ENCODE peak calls at places on chromosomes 12 and 14, in nine cellular contexts. I, T, F, D, W, X, C, J and V are unnamed samples.

GRCh38 chr14:30257946-30258661 is 300.9 kb upstream of the G2E3 start:
- DNase-seq in I (no peak), T (no peak), F (no peak), D (no peak), W (no peak), X (no peak), C (no peak), J (no peak), V (no peak)

GRCh38 chr14:33432407-33433023 is 493.8 kb downstream of the NPAS3 start:
- DNase-seq in I (no peak), T (peak), F (peak), D (no peak), W (no peak), X (peak), C (no peak), J (peak), V (peak)

GRCh38 chr14:66514206-66514605 is 6.3 kb downstream of the GPHN start:
- DNase-seq in I (no peak), T (peak), F (no peak), D (no peak), W (no peak), X (peak), C (no peak), J (no peak), V (peak)

GRCh38 chr12:128944956-128945355 is 91.7 kb downstream of the GLT1D1 start:
- DNase-seq in I (no peak), T (no peak), F (no peak), D (no peak), W (no peak), X (no peak), C (no peak), J (no peak), V (no peak)

GRCh38 chr12:104502662-104503061 is 45.9 kb downstream of the CHST11 start:
- DNase-seq in I (no peak), T (no peak), F (no peak), D (no peak), W (no peak), X (no peak), C (no peak), J (no peak), V (no peak)

GRCh38 chr12:118850244-118850825 is 131.0 kb upstream of the SRRM4 start:
- DNase-seq in I (no peak), T (peak), F (peak), D (peak), W (no peak), X (no peak), C (no peak), J (peak), V (no peak)

GRCh38 chr12:114669501-114670256 is 14.3 kb downstream of the TBX3 start:
- DNase-seq in I (peak), T (no peak), F (no peak), D (no peak), W (no peak), X (peak), C (no peak), J (peak), V (no peak)

GRCh38 chr14:64714432-64715025 is 10.3 kb downstream of the PLEKHG3 start:
- DNase-seq in I (no peak), T (no peak), F (no peak), D (no peak), W (no peak), X (no peak), C (no peak), J (no peak), V (no peak)

GRCh38 chr14:35378638-35379568 is 25.6 kb downstream of the NFKBIA start:
- DNase-seq in I (no peak), T (no peak), F (no peak), D (no peak), W (no peak), X (no peak), C (no peak), J (no peak), V (no peak)

GRCh38 chr12:116843085-116843484 is 38.2 kb downstream of the HRK start:
- DNase-seq in I (no peak), T (no peak), F (no peak), D (no peak), W (no peak), X (no peak), C (no peak), J (no peak), V (no peak)

GRCh38 chr12:47939009-47939601 is 24.3 kb upstream of the TMEM106C start:
- DNase-seq in I (no peak), T (no peak), F (no peak), D (no peak), W (no peak), X (no peak), C (no peak), J (no peak), V (no peak)

GRCh38 chr14:100850841-100851585 is 25.1 kb downstream of the MEG3 start:
- DNase-seq in I (no peak), T (peak), F (peak), D (peak), W (peak), X (peak), C (peak), J (peak), V (peak)

GRCh38 chr14:44914849-44915248 is 46.9 kb downstream of the KLHL28 start:
- DNase-seq in I (no peak), T (no peak), F (no peak), D (no peak), W (no peak), X (no peak), C (no peak), J (no peak), V (peak)

GRCh38 chr12:98736352-98737326 is 91.5 kb downstream of the APAF1 start:
- DNase-seq in I (no peak), T (no peak), F (no peak), D (no peak), W (peak), X (no peak), C (no peak), J (peak), V (no peak)

GRCh38 chr12:79174656-79175055 is 310.1 kb downstream of the SYT1 start:
- DNase-seq in I (no peak), T (peak), F (no peak), D (no peak), W (no peak), X (peak), C (no peak), J (no peak), V (peak)

GRCh38 chr12:43540474-43540873 is 11.5 kb downstream of the ADAMTS20 start:
- DNase-seq in I (no peak), T (no peak), F (no peak), D (no peak), W (no peak), X (no peak), C (no peak), J (no peak), V (no peak)

GRCh38 chr14:25006961-25007795 is 42.8 kb downstream of the STXBP6 start:
- DNase-seq in I (no peak), T (no peak), F (no peak), D (no peak), W (peak), X (peak), C (no peak), J (no peak), V (peak)

GRCh38 chr14:50023671-50024490 is 92.5 kb downstream of the VCPKMT start:
- DNase-seq in I (no peak), T (no peak), F (no peak), D (no peak), W (no peak), X (peak), C (peak), J (no peak), V (peak)

GRCh38 chr12:89051065-89051677 is 301.1 kb downstream of the DUSP6 start:
- DNase-seq in I (no peak), T (peak), F (peak), D (no peak), W (peak), X (peak), C (peak), J (peak), V (peak)

GRCh38 chr12:79098530-79098929 is 234.0 kb downstream of the SYT1 start:
- DNase-seq in I (no peak), T (no peak), F (no peak), D (no peak), W (no peak), X (no peak), C (no peak), J (peak), V (no peak)

GRCh38 chr12:64522316-64522715 is 70.4 kb downstream of the TBK1 start:
- DNase-seq in I (no peak), T (peak), F (no peak), D (no peak), W (no peak), X (peak), C (no peak), J (no peak), V (peak)

GRCh38 chr12:55172686-55173085 is 46.5 kb downstream of the OR9K2 start:
- DNase-seq in I (no peak), T (no peak), F (no peak), D (no peak), W (no peak), X (peak), C (no peak), J (no peak), V (no peak)

GRCh38 chr14:25250516-25250915 is 200.6 kb upstream of the STXBP6 start:
- DNase-seq in I (no peak), T (no peak), F (no peak), D (no peak), W (no peak), X (no peak), C (no peak), J (no peak), V (no peak)

GRCh38 chr12:30905483-30906009 is 21.0 kb upstream of the TSPAN11 start:
- DNase-seq in I (no peak), T (no peak), F (no peak), D (no peak), W (no peak), X (no peak), C (no peak), J (no peak), V (no peak)

GRCh38 chr12:72134934-72135333 is 137.2 kb upstream of the TRHDE start:
- DNase-seq in I (no peak), T (no peak), F (no peak), D (no peak), W (no peak), X (peak), C (no peak), J (no peak), V (no peak)

GRCh38 chr12:49279706-49280159 is 14.9 kb downstream of the TUBA1C start:
- DNase-seq in I (no peak), T (peak), F (no peak), D (peak), W (no peak), X (no peak), C (no peak), J (peak), V (no peak)

GRCh38 chr12:112446008-112446725 is 27.4 kb downstream of the PTPN11 start:
- DNase-seq in I (no peak), T (no peak), F (no peak), D (no peak), W (no peak), X (no peak), C (no peak), J (no peak), V (no peak)

GRCh38 chr14:26867171-26867757 is 269.4 kb upstream of the NOVA1 start:
- DNase-seq in I (no peak), T (no peak), F (no peak), D (no peak), W (peak), X (no peak), C (peak), J (no peak), V (peak)

GRCh38 chr14:80764921-80765507 is 176.5 kb downstream of the CEP128 start:
- DNase-seq in I (no peak), T (no peak), F (no peak), D (no peak), W (no peak), X (no peak), C (no peak), J (no peak), V (no peak)

GRCh38 chr14:68784995-68785816 is 7.7 kb downstream of the ZFP36L1 start:
- DNase-seq in I (peak), T (no peak), F (no peak), D (no peak), W (peak), X (peak), C (no peak), J (no peak), V (peak)

GRCh38 chr12:86600664-86601231 is 344.6 kb upstream of the MGAT4C start:
- DNase-seq in I (peak), T (no peak), F (no peak), D (peak), W (peak), X (no peak), C (no peak), J (no peak), V (no peak)

GRCh38 chr14:34211732-34212131 is 250.3 kb downstream of the SPTSSA start:
- DNase-seq in I (no peak), T (no peak), F (no peak), D (no peak), W (no peak), X (peak), C (no peak), J (no peak), V (no peak)

GRCh38 chr12:46919666-46920065 is 93.9 kb upstream of the SLC38A4 start:
- DNase-seq in I (no peak), T (no peak), F (no peak), D (no peak), W (no peak), X (no peak), C (no peak), J (no peak), V (no peak)

GRCh38 chr12:25054783-25055144 is 105.9 kb upstream of the BCAT1 start:
- DNase-seq in I (no peak), T (peak), F (no peak), D (no peak), W (peak), X (peak), C (no peak), J (no peak), V (no peak)

GRCh38 chr12:48331389-48331788 is 19.3 kb downstream of the ZNF641 start:
- DNase-seq in I (no peak), T (no peak), F (no peak), D (no peak), W (no peak), X (no peak), C (no peak), J (no peak), V (no peak)

GRCh38 chr12:117441751-117442150 is 80.3 kb upstream of the NOS1 start:
- DNase-seq in I (no peak), T (no peak), F (no peak), D (no peak), W (peak), X (no peak), C (peak), J (no peak), V (no peak)

GRCh38 chr12:65620026-65620425 is 204.3 kb upstream of the HMGA2 start:
- DNase-seq in I (no peak), T (no peak), F (no peak), D (no peak), W (no peak), X (no peak), C (no peak), J (no peak), V (no peak)

GRCh38 chr12:119372540-119372939 is 38.0 kb downstream of the CCDC60 start:
- DNase-seq in I (no peak), T (peak), F (no peak), D (no peak), W (no peak), X (no peak), C (no peak), J (no peak), V (no peak)

GRCh38 chr14:68814376-68815287 is 21.8 kb upstream of the ZFP36L1 start:
- DNase-seq in I (peak), T (peak), F (peak), D (peak), W (peak), X (peak), C (no peak), J (no peak), V (peak)

GRCh38 chr12:58378038-58378437 is 436.7 kb downstream of the ATP23 start:
- DNase-seq in I (no peak), T (no peak), F (no peak), D (no peak), W (no peak), X (no peak), C (no peak), J (no peak), V (peak)

GRCh38 chr12:52035926-52036325 is 15.3 kb upstream of the NR4A1 start:
- DNase-seq in I (no peak), T (no peak), F (no peak), D (no peak), W (no peak), X (no peak), C (no peak), J (no peak), V (no peak)

GRCh38 chr12:52036587-52037171 is 14.6 kb upstream of the NR4A1 start:
- DNase-seq in I (no peak), T (peak), F (peak), D (peak), W (peak), X (peak), C (peak), J (peak), V (peak)

GRCh38 chr12:52041032-52041431 is 10.2 kb upstream of the NR4A1 start:
- DNase-seq in I (no peak), T (no peak), F (no peak), D (no peak), W (no peak), X (no peak), C (no peak), J (no peak), V (no peak)

GRCh38 chr12:52037248-52037861 is 13.9 kb upstream of the NR4A1 start:
- DNase-seq in I (no peak), T (no peak), F (no peak), D (peak), W (peak), X (no peak), C (no peak), J (peak), V (peak)

DNA sequence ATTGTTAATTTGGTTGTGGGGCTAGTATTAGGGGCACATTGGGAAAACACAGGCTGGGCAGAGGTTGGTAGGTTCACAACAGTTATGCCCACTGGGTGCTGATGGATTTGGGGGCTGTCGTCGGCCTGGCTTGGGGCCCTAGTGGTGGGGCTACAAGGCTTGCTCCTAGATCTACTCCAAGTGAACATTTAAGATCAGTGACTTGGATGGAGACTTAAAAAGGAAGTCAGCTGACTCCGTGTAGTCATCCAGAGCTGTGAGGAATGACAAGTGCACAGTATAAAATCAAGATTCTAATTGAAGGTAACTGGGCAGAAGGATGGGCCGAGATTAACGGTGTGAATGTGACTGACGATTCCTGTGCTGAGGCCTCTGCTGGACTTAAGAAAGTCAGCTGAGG is 12.8 kb upstream of the NR4A1 start:
- DNase-seq in I (no peak), T (no peak), F (no peak), D (no peak), W (no peak), X (no peak), C (no peak), J (no peak), V (peak)
- TF ChIP-seq CTCF in I (no peak), T (no peak), F (no peak), D (no peak), W (no peak), X (no peak), C (no peak), J (no peak), V (no peak)

DNA sequence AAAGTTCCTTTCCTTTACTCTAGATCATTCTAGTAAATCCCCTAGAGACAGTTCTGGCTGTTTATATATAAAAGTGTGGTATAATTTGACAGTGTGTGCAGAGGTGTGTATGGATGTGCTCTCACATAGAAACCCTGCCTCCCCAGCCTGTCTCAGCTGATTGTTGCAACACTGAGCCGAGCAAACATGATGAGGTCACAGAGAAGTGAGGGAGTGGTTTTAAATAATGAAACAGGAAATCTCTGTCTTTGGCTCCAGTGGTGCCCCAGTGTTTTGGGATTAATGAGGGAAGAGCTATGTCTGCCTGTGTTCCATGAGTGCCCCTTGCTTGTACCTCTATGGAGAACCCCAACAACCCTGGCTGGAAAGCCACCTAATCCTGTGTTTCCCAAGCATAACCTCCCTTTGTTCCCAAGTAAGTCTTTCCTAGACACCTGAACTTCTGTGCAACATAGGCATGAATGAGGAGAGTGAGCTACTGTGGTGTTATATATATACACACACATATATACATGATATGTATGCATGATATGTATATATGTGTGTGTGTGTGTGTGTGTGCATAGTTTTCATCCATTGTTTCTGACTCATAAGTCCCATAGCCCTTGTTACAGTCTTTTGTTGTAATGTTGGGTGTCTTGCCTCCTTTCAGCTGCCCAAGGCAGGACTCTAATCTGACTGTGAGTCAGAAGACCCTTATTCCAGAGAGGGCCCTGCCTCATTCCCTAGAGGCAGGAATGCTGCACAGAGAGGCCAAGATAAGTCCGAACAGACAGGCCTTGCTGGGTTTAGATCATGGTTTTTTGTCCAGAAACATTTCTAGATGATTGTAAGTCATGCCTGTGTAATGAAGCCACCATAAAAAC is 18.0 kb downstream of the TRAF3 start:
- DNase-seq in I (no peak), T (peak), F (peak), D (peak), W (peak), X (peak), C (peak), J (no peak), V (peak)
- TF ChIP-seq CTCF in I (no peak), T (no peak), F (no peak), D (no peak), W (no peak), X (peak), C (no peak), J (no peak), V (peak)

GRCh38 chr12:77510985-77511384 is 319.7 kb upstream of the NAV3 start:
- DNase-seq in I (no peak), T (no peak), F (no peak), D (no peak), W (no peak), X (no peak), C (no peak), J (no peak), V (no peak)
- TF ChIP-seq CTCF in I (no peak), T (no peak), F (no peak), D (no peak), W (no peak), X (no peak), C (no peak), J (no peak), V (no peak)

GRCh38 chr12:96015672-96016071 is 19.5 kb upstream of the HAL start:
- DNase-seq in I (no peak), T (peak), F (peak), D (no peak), W (no peak), X (peak), C (no peak), J (peak), V (peak)
- TF ChIP-seq CTCF in I (peak), T (peak), F (no peak), D (peak), W (no peak), X (peak), C (no peak), J (peak), V (peak)

DNA sequence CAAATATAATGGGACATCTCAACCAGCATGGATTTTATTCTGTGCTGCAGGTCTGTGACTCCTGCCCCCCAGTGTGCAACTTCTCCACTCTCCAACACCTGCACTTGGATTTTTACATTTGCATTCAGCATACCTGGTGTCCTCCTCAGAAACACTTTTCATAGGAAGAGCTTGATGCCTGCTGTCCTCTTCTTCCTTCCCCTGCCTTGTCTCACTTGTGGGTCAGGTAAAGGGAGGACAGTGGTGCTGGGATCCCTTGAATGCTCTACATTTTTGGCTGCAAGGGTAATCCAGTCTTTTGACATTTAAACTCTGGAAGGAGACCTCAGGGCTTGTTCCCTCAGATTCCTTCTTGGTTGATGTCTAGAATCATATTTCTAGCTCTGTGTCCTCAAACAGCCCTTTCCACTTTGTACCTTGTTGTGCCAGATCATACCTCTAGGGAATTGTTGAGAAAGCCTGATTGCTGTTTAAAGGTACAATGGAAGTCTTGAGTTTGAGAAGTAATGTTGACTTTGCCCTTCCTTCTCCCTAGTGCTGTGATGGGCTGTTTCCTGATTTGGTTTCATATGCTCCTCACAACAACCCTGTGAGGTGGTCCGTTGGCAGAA is 12.6 kb downstream of the UBE3B start:
- DNase-seq in I (no peak), T (no peak), F (no peak), D (no peak), W (no peak), X (no peak), C (no peak), J (no peak), V (no peak)
- TF ChIP-seq CTCF in I (no peak), T (no peak), F (no peak), D (no peak), W (no peak), X (no peak), C (no peak), J (no peak), V (no peak)